ENCODE peak calls at places on chromosomes 13 and 19, in six cellular contexts. S is GM12878, H is A549, T is K562, Y is SK-N-SH, A is HepG2. B is an unnamed sample.

GRCh38 chr19:8446055-8446709 is 1.4 kb downstream of the HNRNPM start:
- DNase-seq in S (no peak), H (no peak), T (no peak), Y (no peak), A (no peak), B (no peak)

GRCh38 chr13:23825179-23825578 is 64.0 kb downstream of the MIPEP start:
- DNase-seq in S (no peak), H (no peak), T (no peak), Y (no peak), A (no peak), B (no peak)

GRCh38 chr19:16850133-16850532 is 20.9 kb downstream of the SIN3B start:
- DNase-seq in S (no peak), H (no peak), T (no peak), Y (no peak), A (no peak), B (peak)

GRCh38 chr13:53191091-53191490 is 162.5 kb downstream of the OLFM4 start:
- DNase-seq in S (no peak), H (no peak), T (no peak), Y (no peak), A (no peak), B (peak)

GRCh38 chr13:41544824-41545707 is 87.7 kb downstream of the RGCC start:
- DNase-seq in S (no peak), H (no peak), T (no peak), Y (no peak), A (no peak), B (peak)

GRCh38 chr13:36432106-36432544 is at the start of gene CCNA1:
- DNase-seq in S (no peak), H (no peak), T (peak), Y (peak), A (no peak), B (no peak)

GRCh38 chr19:29516821-29517395 is 8.9 kb upstream of the VSTM2B start:
- DNase-seq in S (no peak), H (no peak), T (no peak), Y (no peak), A (no peak), B (no peak)

GRCh38 chr13:114078501-114079451 is 53.6 kb downstream of the RASA3 start:
- DNase-seq in S (no peak), H (no peak), T (no peak), Y (no peak), A (no peak), B (peak)

GRCh38 chr13:29435125-29435911 is 160.2 kb downstream of the SLC7A1 start:
- DNase-seq in S (no peak), H (no peak), T (no peak), Y (peak), A (no peak), B (peak)

GRCh38 chr13:27960362-27961226 is 8.5 kb downstream of the CDX2 start:
- DNase-seq in S (no peak), H (peak), T (peak), Y (peak), A (peak), B (no peak)

GRCh38 chr13:99658266-99658991 is 157.2 kb downstream of the TM9SF2 start:
- DNase-seq in S (no peak), H (peak), T (no peak), Y (peak), A (no peak), B (peak)

GRCh38 chr19:40139533-40140287 is 49.0 kb upstream of the ZNF780A start:
- DNase-seq in S (no peak), H (peak), T (peak), Y (peak), A (peak), B (peak)

GRCh38 chr19:50573741-50574461 is 5.7 kb upstream of the LRRC4B start:
- DNase-seq in S (no peak), H (no peak), T (no peak), Y (no peak), A (no peak), B (no peak)

GRCh38 chr19:7460562-7460966 is 28.3 kb downstream of the PEX11G start:
- DNase-seq in S (no peak), H (no peak), T (no peak), Y (no peak), A (no peak), B (peak)

GRCh38 chr13:94917814-94918213 is 205.5 kb upstream of the SOX21 start:
- DNase-seq in S (no peak), H (no peak), T (no peak), Y (no peak), A (no peak), B (no peak)

GRCh38 chr19:16252459-16253205 is 54.9 kb downstream of the AP1M1 start:
- DNase-seq in S (peak), H (no peak), T (no peak), Y (peak), A (no peak), B (no peak)

GRCh38 chr19:42396248-42396541 is 6.1 kb upstream of the CNFN start:
- DNase-seq in S (no peak), H (no peak), T (no peak), Y (peak), A (no peak), B (no peak)

GRCh38 chr19:39130337-39131254 is 5.0 kb downstream of the PAK4 start:
- DNase-seq in S (no peak), H (no peak), T (no peak), Y (peak), A (no peak), B (no peak)

GRCh38 chr13:32409561-32410440 is 18.1 kb downstream of the N4BP2L1 start:
- DNase-seq in S (no peak), H (no peak), T (no peak), Y (no peak), A (no peak), B (peak)

GRCh38 chr13:112785419-112785856 is 95.6 kb downstream of the ATP11A start:
- DNase-seq in S (no peak), H (no peak), T (no peak), Y (no peak), A (no peak), B (no peak)

GRCh38 chr13:37446503-37446902 is 152.1 kb downstream of the POSTN start:
- DNase-seq in S (no peak), H (no peak), T (no peak), Y (no peak), A (no peak), B (peak)

GRCh38 chr13:57633950-57634828 is 2.6 kb downstream of the PCDH17 start:
- DNase-seq in S (no peak), H (no peak), T (no peak), Y (peak), A (no peak), B (no peak)

GRCh38 chr19:5991244-5991838 is 13.4 kb upstream of the RANBP3 start:
- DNase-seq in S (no peak), H (no peak), T (no peak), Y (no peak), A (no peak), B (no peak)

GRCh38 chr13:55820817-55821216 is 1319.9 kb upstream of the PRR20A start:
- DNase-seq in S (no peak), H (no peak), T (no peak), Y (no peak), A (no peak), B (no peak)

GRCh38 chr13:44710576-44710975 is 134.4 kb upstream of the TSC22D1 start:
- DNase-seq in S (peak), H (peak), T (no peak), Y (no peak), A (no peak), B (peak)

GRCh38 chr19:30719189-30719990 is 347.2 kb downstream of the ZNF536 start:
- DNase-seq in S (no peak), H (no peak), T (no peak), Y (peak), A (no peak), B (no peak)

GRCh38 chr19:2648528-2648937 is 54.0 kb downstream of the GNG7 start:
- DNase-seq in S (peak), H (peak), T (peak), Y (peak), A (peak), B (peak)

GRCh38 chr13:24097064-24097463 is 63.5 kb upstream of the SPATA13 start:
- DNase-seq in S (peak), H (no peak), T (no peak), Y (no peak), A (peak), B (peak)

GRCh38 chr19:14433454-14434156 is 499 bp downstream of the PKN1 start:
- DNase-seq in S (no peak), H (no peak), T (no peak), Y (peak), A (no peak), B (no peak)
- TF ChIP-seq RAD21 in S (no peak), H (no peak), T (no peak), Y (no peak), A (peak), B (no peak)

GRCh38 chr19:1206063-1206732 is 620 bp downstream of the STK11 start:
- DNase-seq in S (no peak), H (no peak), T (no peak), Y (peak), A (no peak), B (no peak)
- TF ChIP-seq SMC3 in S (no peak), H (no peak), T (no peak), Y (no peak), A (no peak), B (no peak)

DNA sequence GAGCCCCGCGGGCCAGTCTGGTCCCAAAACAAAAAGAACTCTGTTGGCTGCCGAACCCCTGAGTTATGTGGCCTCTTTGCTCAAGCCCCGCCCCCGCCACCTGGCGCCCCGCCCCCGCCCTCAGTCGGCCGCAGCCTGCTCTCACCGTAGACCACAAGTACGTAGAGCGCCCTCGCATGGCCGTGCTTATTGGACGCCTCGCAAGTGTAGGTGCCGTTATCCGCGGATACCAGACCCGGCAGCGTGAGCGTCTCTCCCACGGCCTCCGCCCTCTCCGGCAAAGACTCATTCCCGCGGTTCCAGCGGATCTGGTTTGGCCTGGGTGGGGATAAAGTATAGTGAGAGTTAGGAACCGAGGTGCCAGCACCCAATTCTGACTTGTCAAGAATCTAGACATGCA is 5.5 kb upstream of the ZNF428 start:
- DNase-seq in S (no peak), H (no peak), T (peak), Y (no peak), A (no peak), B (peak)
- TF ChIP-seq RAD21 in S (peak), H (no peak), T (peak), Y (no peak), A (no peak), B (no peak)

GRCh38 chr13:106762711-106763110 is 194.8 kb upstream of the ARGLU1 start:
- DNase-seq in S (no peak), H (no peak), T (no peak), Y (no peak), A (no peak), B (no peak)
- TF ChIP-seq SMC3 in S (no peak), H (no peak), T (no peak), Y (no peak), A (no peak), B (no peak)

GRCh38 chr19:24062222-24062621 is 24.8 kb upstream of the ZNF254 start:
- DNase-seq in S (no peak), H (no peak), T (no peak), Y (no peak), A (no peak), B (peak)

GRCh38 chr19:24064175-24064574 is 22.8 kb upstream of the ZNF254 start:
- DNase-seq in S (no peak), H (no peak), T (no peak), Y (no peak), A (no peak), B (no peak)

GRCh38 chr19:24059572-24060295 is 27.3 kb upstream of the ZNF254 start:
- DNase-seq in S (no peak), H (no peak), T (no peak), Y (no peak), A (no peak), B (no peak)

GRCh38 chr19:24063312-24063711 is 23.7 kb upstream of the ZNF254 start:
- DNase-seq in S (no peak), H (no peak), T (no peak), Y (no peak), A (peak), B (no peak)

GRCh38 chr19:24060687-24061356 is 26.2 kb upstream of the ZNF254 start:
- DNase-seq in S (no peak), H (no peak), T (no peak), Y (no peak), A (no peak), B (peak)
- TF ChIP-seq RAD21 in S (no peak), H (no peak), T (no peak), Y (no peak), A (no peak), B (no peak)

DNA sequence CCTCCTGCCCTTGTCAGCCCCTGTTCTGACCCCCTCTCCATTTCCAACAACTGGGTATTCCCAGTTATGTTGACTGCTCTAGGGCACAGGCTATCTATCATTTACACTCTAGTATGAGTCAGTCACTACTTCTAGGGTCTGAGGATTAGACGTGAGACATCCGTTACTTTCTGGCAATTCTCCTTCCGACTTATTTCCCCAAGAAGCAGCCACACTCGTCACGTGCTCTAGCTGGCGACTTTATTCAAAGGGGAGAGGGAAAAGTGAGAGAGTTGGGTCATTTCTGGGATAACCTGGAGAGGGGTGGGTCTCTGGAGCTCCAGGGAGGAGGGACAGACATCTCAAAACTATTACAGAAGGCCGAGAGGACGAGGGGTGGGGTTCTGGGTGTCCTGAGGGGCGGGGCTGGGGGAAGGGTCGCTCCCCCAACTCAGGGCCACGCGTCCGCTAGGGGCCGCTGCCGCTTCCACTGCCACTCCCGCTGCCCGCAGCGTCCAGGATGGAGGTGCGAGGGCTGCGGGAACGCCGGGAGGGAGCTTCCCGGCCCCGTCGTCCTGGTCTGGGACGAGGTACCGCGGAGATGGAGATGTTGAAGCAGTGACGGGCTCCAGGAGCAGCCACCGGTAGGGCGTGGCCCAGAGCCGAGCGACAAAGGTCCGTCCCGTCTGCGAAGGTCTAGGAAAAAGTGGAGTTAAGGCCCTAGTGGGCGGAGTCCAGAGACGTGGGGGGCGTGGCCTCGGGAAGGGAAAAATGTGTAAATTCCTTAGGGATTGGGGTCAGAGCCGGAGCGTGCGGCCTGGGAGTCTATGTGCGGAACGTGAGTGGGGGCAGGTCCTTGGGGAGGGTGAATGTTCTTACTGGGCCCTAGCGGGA is 8.9 kb downstream of the RTBDN start:
- DNase-seq in S (no peak), H (no peak), T (peak), Y (peak), A (no peak), B (no peak)
- TF ChIP-seq SMC3 in S (no peak), H (no peak), T (no peak), Y (peak), A (no peak), B (no peak)

GRCh38 chr13:109272595-109273325 is 513.6 kb downstream of the IRS2 start:
- DNase-seq in S (no peak), H (no peak), T (no peak), Y (no peak), A (no peak), B (peak)

GRCh38 chr13:109271991-109272454 is 514.4 kb downstream of the IRS2 start:
- DNase-seq in S (no peak), H (no peak), T (no peak), Y (no peak), A (no peak), B (no peak)

GRCh38 chr13:109274188-109274821 is 512.1 kb downstream of the IRS2 start:
- DNase-seq in S (no peak), H (no peak), T (no peak), Y (no peak), A (no peak), B (peak)

GRCh38 chr13:109271555-109271954 is 514.8 kb downstream of the IRS2 start:
- DNase-seq in S (no peak), H (no peak), T (no peak), Y (no peak), A (no peak), B (no peak)

GRCh38 chr13:109273326-109273751 is 513.0 kb downstream of the IRS2 start:
- DNase-seq in S (no peak), H (no peak), T (no peak), Y (no peak), A (no peak), B (peak)
- TF ChIP-seq RAD21 in S (no peak), H (no peak), T (no peak), Y (no peak), A (no peak), B (no peak)

GRCh38 chr13:75864718-75865117 is 228.6 kb downstream of the LMO7 start:
- DNase-seq in S (no peak), H (no peak), T (no peak), Y (no peak), A (peak), B (peak)
- TF ChIP-seq SMC3 in S (no peak), H (no peak), T (no peak), Y (no peak), A (no peak), B (no peak)

GRCh38 chr13:31225180-31225579 is 25.4 kb downstream of the B3GLCT start:
- DNase-seq in S (no peak), H (no peak), T (no peak), Y (no peak), A (no peak), B (no peak)
- TF ChIP-seq RAD21 in S (no peak), H (no peak), T (no peak), Y (no peak), A (no peak), B (no peak)